ENCODE peak calls at places on chromosomes 6 and 20, in eight cellular contexts. T, O, M, Z, Y, I, E and L are unnamed samples.

GRCh38 chr6:150616581-150616980 is 16.9 kb downstream of the PLEKHG1 start:
- DNase-seq in T (no peak), E (no peak), O (no peak), Z (no peak), M (no peak), I (no peak), Y (no peak), L (no peak)

GRCh38 chr20:51284161-51284560 is 258.4 kb downstream of the NFATC2 start:
- DNase-seq in Y (no peak), O (no peak), E (no peak), T (no peak), Z (no peak), I (peak; percentile 4), M (no peak), L (no peak)

GRCh38 chr6:137873273-137873762 is 6.3 kb downstream of the TNFAIP3 start:
- DNase-seq in M (no peak), Z (no peak), I (peak; percentile 54), O (no peak), Y (no peak), E (peak; percentile 97), T (peak; percentile 71), L (peak; percentile 92)

GRCh38 chr6:84414531-84414930 is 187.1 kb upstream of the CEP162 start:
- DNase-seq in Y (no peak), T (no peak), M (no peak), E (no peak), Z (no peak), I (no peak), O (no peak), L (no peak)

GRCh38 chr20:36658300-36658699 is 12.3 kb upstream of the SLA2 start:
- DNase-seq in Z (no peak), T (no peak), O (no peak), E (no peak), I (no peak), Y (no peak), M (no peak), L (no peak)

GRCh38 chr6:32825966-32826365 is 9.2 kb upstream of the HLA-DOB start:
- DNase-seq in I (peak; percentile 44), O (no peak), Y (no peak), M (no peak), T (no peak), E (peak; percentile 80), Z (no peak), L (no peak)

GRCh38 chr20:59455392-59456341 is 148.7 kb upstream of the PHACTR3 start:
- DNase-seq in Z (peak; percentile 3), Y (no peak), O (peak; percentile 5), M (no peak), I (no peak), E (peak; percentile 17), T (no peak), L (no peak)

GRCh38 chr6:15659181-15659580 is 3.6 kb downstream of the DTNBP1 start:
- DNase-seq in O (no peak), Z (no peak), I (no peak), E (no peak), Y (peak; percentile 19), T (no peak), M (no peak), L (no peak)

GRCh38 chr20:4763776-4764525 is 42.2 kb downstream of the PRND start:
- DNase-seq in Y (no peak), I (no peak), M (no peak), O (no peak), Z (no peak), E (no peak), T (no peak), L (no peak)

GRCh38 chr6:147418523-147418922 is 90.0 kb upstream of the SAMD5 start:
- DNase-seq in E (no peak), Z (no peak), M (no peak), O (no peak), Y (no peak), T (no peak), I (no peak), L (no peak)

GRCh38 chr6:30493643-30494250 is 4.4 kb downstream of the HLA-E start:
- DNase-seq in O (no peak), Y (no peak), T (no peak), E (no peak), Z (no peak), M (no peak), I (no peak), L (no peak)

GRCh38 chr6:167668754-167669552 is 157.8 kb upstream of the AFDN start:
- DNase-seq in O (no peak), M (no peak), T (no peak), Z (no peak), E (no peak), I (no peak), Y (no peak), L (no peak)

GRCh38 chr20:24735263-24735662 is 213.8 kb upstream of the CST7 start:
- DNase-seq in E (peak; percentile 4), I (no peak), M (no peak), T (no peak), Z (no peak), Y (no peak), O (no peak), L (no peak)

GRCh38 chr6:160999508-160999907 is 7.9 kb downstream of the MAP3K4 start:
- DNase-seq in M (no peak), I (no peak), O (no peak), Z (no peak), Y (no peak), E (no peak), T (no peak), L (no peak)

GRCh38 chr6:108948252-108948651 is 100.0 kb downstream of the ARMC2 start:
- DNase-seq in E (peak; percentile 17), I (no peak), M (no peak), O (peak; percentile 53), Z (no peak), T (no peak), Y (peak; percentile 41), L (no peak)

GRCh38 chr20:44396369-44396768 is 40.9 kb downstream of the HNF4A start:
- DNase-seq in O (no peak), Y (no peak), Z (no peak), I (no peak), M (no peak), T (no peak), E (no peak), L (no peak)

GRCh38 chr20:41231850-41232249 is 85.7 kb downstream of the ZHX3 start:
- DNase-seq in M (no peak), I (no peak), E (no peak), T (no peak), O (no peak), Z (no peak), Y (no peak), L (no peak)

GRCh38 chr20:63055575-63056235 is 48.9 kb upstream of the BHLHE23 start:
- DNase-seq in O (no peak), Z (no peak), Y (no peak), E (no peak), T (no peak), I (no peak), M (no peak), L (no peak)

GRCh38 chr6:87791982-87792381 is 89.9 kb upstream of the AKIRIN2 start:
- DNase-seq in Z (no peak), O (no peak), T (no peak), E (no peak), M (no peak), Y (no peak), I (no peak), L (no peak)

GRCh38 chr6:14664112-14664592 is 546.6 kb downstream of the CD83 start:
- DNase-seq in Y (peak; percentile 16), Z (no peak), O (no peak), T (no peak), M (no peak), I (no peak), E (no peak), L (no peak)

GRCh38 chr6:130269969-130270635 is 47.4 kb upstream of the SAMD3 start:
- DNase-seq in E (no peak), Y (no peak), Z (no peak), M (no peak), I (no peak), O (no peak), T (no peak), L (no peak)

GRCh38 chr6:73234732-73235131 is 9.4 kb upstream of the KHDC1L start:
- DNase-seq in Y (no peak), T (no peak), E (peak; percentile 33), O (no peak), I (peak; percentile 73), M (no peak), Z (no peak), L (no peak)

GRCh38 chr20:32619586-32619985 is 34.5 kb upstream of the NOL4L start:
- DNase-seq in I (no peak), O (no peak), T (no peak), Y (no peak), E (no peak), M (no peak), Z (no peak), L (no peak)

GRCh38 chr20:37781626-37782025 is 87.8 kb downstream of the CTNNBL1 start:
- DNase-seq in M (no peak), I (no peak), E (no peak), Z (no peak), O (no peak), Y (no peak), T (no peak), L (no peak)

GRCh38 chr20:46808565-46808964 is 86.1 kb upstream of the EYA2 start:
- DNase-seq in O (no peak), E (no peak), T (no peak), I (no peak), Z (no peak), Y (no peak), M (no peak), L (peak; percentile 82)

GRCh38 chr20:1320902-1321653 is 7.9 kb downstream of the SDCBP2 start:
- DNase-seq in Z (no peak), I (no peak), Y (no peak), T (no peak), M (no peak), E (no peak), O (no peak), L (no peak)

GRCh38 chr6:43074847-43075741 is 1.0 kb upstream of the PTK7 start:
- DNase-seq in Z (no peak), E (peak; percentile 91), M (no peak), I (no peak), Y (no peak), O (no peak), T (no peak), L (no peak)

GRCh38 chr6:87322304-87323212 is at the start of gene SMIM8:
- DNase-seq in I (peak; percentile 50), O (peak; percentile 51), Z (peak; percentile 53), T (peak; percentile 88), Y (peak; percentile 92), E (peak; percentile 80), M (peak; percentile 51), L (no peak)

GRCh38 chr6:74187811-74188210 is 491.8 kb downstream of the CD109 start:
- DNase-seq in T (no peak), O (no peak), I (no peak), M (no peak), Z (no peak), Y (no peak), E (no peak), L (no peak)

GRCh38 chr20:14732996-14733395 is 395.6 kb upstream of the FLRT3 start:
- DNase-seq in I (no peak), Y (no peak), M (no peak), T (no peak), O (no peak), E (no peak), Z (no peak), L (no peak)

GRCh38 chr6:392441-393390 is 1.2 kb downstream of the IRF4 start:
- DNase-seq in M (no peak), Y (no peak), T (no peak), I (no peak), O (no peak), Z (no peak), E (no peak), L (no peak)

GRCh38 chr6:111030008-111031006 is 48.5 kb downstream of the RPF2 start:
- DNase-seq in T (no peak), E (peak; percentile 37), O (no peak), I (no peak), Z (no peak), Y (peak; percentile 46), M (no peak), L (no peak)

GRCh38 chr6:104638841-104639290 is 220.9 kb downstream of the HACE1 start:
- DNase-seq in Z (no peak), E (peak; percentile 93), I (no peak), O (no peak), T (no peak), M (no peak), Y (no peak), L (peak; percentile 21)

GRCh38 chr20:5390719-5391118 is 74.0 kb upstream of the PROKR2 start:
- DNase-seq in E (no peak), O (no peak), T (no peak), M (no peak), Z (no peak), Y (no peak), I (no peak), L (no peak)